ENCODE peak calls at places on chromosomes 5 and 9, in seven cellular contexts. One of them, this sample, is unnamed.

GRCh38 chr5:88745093-88745696 is 137.8 kb downstream of the MEF2C start:
- DNase-seq in kidney: no peak
- DNase-seq in A549: peak
- DNase-seq in WERI-Rb-1: no peak
- DNase-seq in left ventricle myocardium inferior: no peak
- DNase-seq in tibial artery: no peak
- DNase-seq in mammary epithelial cell: no peak
- DNase-seq in this sample: no peak

GRCh38 chr5:92378961-92379611 is 996.0 kb upstream of the ARRDC3 start:
- DNase-seq in left ventricle myocardium inferior: peak
- DNase-seq in A549: peak
- DNase-seq in kidney: peak
- DNase-seq in mammary epithelial cell: peak
- DNase-seq in WERI-Rb-1: peak
- DNase-seq in tibial artery: no peak
- DNase-seq in this sample: peak

GRCh38 chr5:57598756-57599155 is 116.1 kb upstream of the ACTBL2 start:
- DNase-seq in kidney: no peak
- DNase-seq in tibial artery: no peak
- DNase-seq in WERI-Rb-1: no peak
- DNase-seq in A549: peak
- DNase-seq in left ventricle myocardium inferior: no peak
- DNase-seq in mammary epithelial cell: peak
- DNase-seq in this sample: peak

GRCh38 chr5:77437194-77437593 is 54.9 kb downstream of the WDR41 start:
- DNase-seq in mammary epithelial cell: no peak
- DNase-seq in WERI-Rb-1: peak
- DNase-seq in left ventricle myocardium inferior: no peak
- DNase-seq in kidney: no peak
- DNase-seq in tibial artery: no peak
- DNase-seq in A549: peak
- DNase-seq in this sample: no peak

GRCh38 chr9:104841601-104842106 is 77.7 kb downstream of the NIPSNAP3B start:
- DNase-seq in kidney: no peak
- DNase-seq in tibial artery: no peak
- DNase-seq in A549: no peak
- DNase-seq in WERI-Rb-1: no peak
- DNase-seq in mammary epithelial cell: no peak
- DNase-seq in left ventricle myocardium inferior: no peak
- DNase-seq in this sample: no peak

GRCh38 chr9:96519726-96520125 is 69.8 kb downstream of the HABP4 start:
- DNase-seq in left ventricle myocardium inferior: no peak
- DNase-seq in WERI-Rb-1: no peak
- DNase-seq in kidney: no peak
- DNase-seq in tibial artery: no peak
- DNase-seq in mammary epithelial cell: no peak
- DNase-seq in A549: no peak
- DNase-seq in this sample: no peak

GRCh38 chr9:128902351-128903078 is 18.3 kb upstream of the PHYHD1 start:
- DNase-seq in mammary epithelial cell: peak
- DNase-seq in left ventricle myocardium inferior: peak
- DNase-seq in tibial artery: peak
- DNase-seq in kidney: peak
- DNase-seq in A549: no peak
- DNase-seq in WERI-Rb-1: no peak
- DNase-seq in this sample: peak

GRCh38 chr5:76084496-76085285 is 1.5 kb downstream of the SV2C start:
- DNase-seq in left ventricle myocardium inferior: no peak
- DNase-seq in tibial artery: no peak
- DNase-seq in kidney: peak
- DNase-seq in mammary epithelial cell: no peak
- DNase-seq in WERI-Rb-1: peak
- DNase-seq in A549: no peak
- DNase-seq in this sample: no peak

GRCh38 chr9:129547869-129548570 is 72.9 kb downstream of the C9orf50 start:
- DNase-seq in tibial artery: no peak
- DNase-seq in left ventricle myocardium inferior: no peak
- DNase-seq in kidney: peak
- DNase-seq in WERI-Rb-1: no peak
- DNase-seq in A549: no peak
- DNase-seq in mammary epithelial cell: no peak
- DNase-seq in this sample: no peak

GRCh38 chr5:157562111-157562581 is 13.4 kb downstream of the ADAM19 start:
- DNase-seq in mammary epithelial cell: no peak
- DNase-seq in A549: no peak
- DNase-seq in left ventricle myocardium inferior: peak
- DNase-seq in WERI-Rb-1: no peak
- DNase-seq in tibial artery: peak
- DNase-seq in kidney: no peak
- DNase-seq in this sample: no peak

GRCh38 chr5:132591140-132591539 is 34.4 kb downstream of the RAD50 start:
- DNase-seq in left ventricle myocardium inferior: no peak
- DNase-seq in kidney: no peak
- DNase-seq in WERI-Rb-1: no peak
- DNase-seq in tibial artery: no peak
- DNase-seq in mammary epithelial cell: no peak
- DNase-seq in A549: peak
- DNase-seq in this sample: no peak

GRCh38 chr9:69078581-69078980 is 43.0 kb downstream of the FXN start:
- DNase-seq in A549: no peak
- DNase-seq in kidney: no peak
- DNase-seq in WERI-Rb-1: no peak
- DNase-seq in left ventricle myocardium inferior: peak
- DNase-seq in tibial artery: peak
- DNase-seq in mammary epithelial cell: no peak
- DNase-seq in this sample: no peak

GRCh38 chr5:104421431-104421830 is 858.8 kb upstream of the NUDT12 start:
- DNase-seq in left ventricle myocardium inferior: no peak
- DNase-seq in tibial artery: no peak
- DNase-seq in mammary epithelial cell: no peak
- DNase-seq in WERI-Rb-1: no peak
- DNase-seq in kidney: no peak
- DNase-seq in A549: no peak
- DNase-seq in this sample: no peak

GRCh38 chr9:123606141-123606540 is 250.1 kb downstream of the CRB2 start:
- DNase-seq in WERI-Rb-1: no peak
- DNase-seq in kidney: no peak
- DNase-seq in left ventricle myocardium inferior: no peak
- DNase-seq in tibial artery: no peak
- DNase-seq in A549: no peak
- DNase-seq in mammary epithelial cell: no peak
- DNase-seq in this sample: no peak

DNA sequence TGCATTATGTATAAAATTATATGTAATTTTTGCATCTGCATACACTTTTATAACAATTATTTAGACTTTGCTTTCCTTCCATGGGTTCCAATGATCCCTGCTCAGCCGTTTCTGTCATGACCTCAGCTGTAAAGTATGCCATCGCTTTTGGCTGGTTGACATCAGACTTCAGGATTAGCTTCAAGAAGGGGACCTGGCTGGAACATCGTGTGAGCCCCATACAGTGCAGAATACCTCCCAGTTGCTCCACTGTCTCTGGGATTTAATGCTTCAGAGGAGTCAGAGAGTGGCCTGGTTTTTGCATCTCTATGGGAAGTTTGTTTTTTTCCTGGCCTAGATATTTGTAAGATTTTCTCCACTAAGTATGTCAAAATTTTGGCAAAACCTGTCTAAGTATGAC is 217.0 kb downstream of the GABBR2 start:
- DNase-seq in WERI-Rb-1: no peak
- DNase-seq in kidney: no peak
- DNase-seq in tibial artery: no peak
- DNase-seq in left ventricle myocardium inferior: peak
- DNase-seq in A549: no peak
- DNase-seq in mammary epithelial cell: no peak
- DNase-seq in this sample: no peak
- H3K27ac ChIP-seq in WERI-Rb-1: no peak
- H3K27ac ChIP-seq in kidney: no peak
- H3K27ac ChIP-seq in tibial artery: no peak
- H3K27ac ChIP-seq in left ventricle myocardium inferior: peak
- H3K27ac ChIP-seq in A549: no peak
- H3K27ac ChIP-seq in mammary epithelial cell: no peak
- H3K27ac ChIP-seq in this sample: no peak

GRCh38 chr9:20271723-20272122 is 350.6 kb downstream of the MLLT3 start:
- DNase-seq in left ventricle myocardium inferior: no peak
- DNase-seq in kidney: no peak
- DNase-seq in tibial artery: no peak
- DNase-seq in A549: no peak
- DNase-seq in WERI-Rb-1: no peak
- DNase-seq in mammary epithelial cell: no peak
- DNase-seq in this sample: no peak
- TF ChIP-seq CTCF in left ventricle myocardium inferior: no peak
- TF ChIP-seq CTCF in kidney: no peak
- TF ChIP-seq CTCF in tibial artery: no peak
- TF ChIP-seq CTCF in A549: no peak
- TF ChIP-seq CTCF in WERI-Rb-1: no peak
- TF ChIP-seq CTCF in mammary epithelial cell: peak
- TF ChIP-seq CTCF in this sample: peak

DNA sequence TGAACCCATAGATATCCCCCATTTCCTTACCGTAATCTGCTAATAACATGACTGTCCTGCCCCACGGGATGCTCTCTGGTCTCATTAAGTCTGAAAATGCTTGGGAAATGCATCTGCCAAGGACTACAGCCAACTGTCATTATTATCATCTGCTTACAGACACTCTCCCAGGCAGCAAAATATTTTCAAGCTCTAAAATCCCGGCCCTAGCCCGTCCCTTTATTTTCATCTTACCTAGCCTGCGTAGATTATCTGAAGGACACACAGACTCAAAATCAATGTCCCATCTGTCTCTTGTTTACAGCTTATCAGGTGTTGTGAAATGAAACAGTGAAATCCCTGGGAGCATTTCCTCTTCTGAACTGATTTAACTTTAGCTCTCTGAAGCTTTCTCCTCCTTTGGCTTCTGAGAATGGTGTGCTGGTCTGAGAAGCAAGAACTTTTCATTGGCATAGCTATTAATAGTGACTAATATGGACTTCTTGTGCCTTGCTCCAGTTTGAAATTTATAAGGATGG is 126.9 kb upstream of the OSMR start:
- DNase-seq in A549: no peak
- DNase-seq in mammary epithelial cell: no peak
- DNase-seq in kidney: no peak
- DNase-seq in WERI-Rb-1: peak
- DNase-seq in tibial artery: no peak
- DNase-seq in left ventricle myocardium inferior: no peak
- DNase-seq in this sample: no peak
- H3K27ac ChIP-seq in A549: no peak
- H3K27ac ChIP-seq in mammary epithelial cell: no peak
- H3K27ac ChIP-seq in kidney: no peak
- H3K27ac ChIP-seq in WERI-Rb-1: peak
- H3K27ac ChIP-seq in tibial artery: peak
- H3K27ac ChIP-seq in left ventricle myocardium inferior: peak
- H3K27ac ChIP-seq in this sample: no peak

GRCh38 chr5:52964138-52964537 is 25.0 kb upstream of the ITGA2 start:
- DNase-seq in kidney: no peak
- DNase-seq in left ventricle myocardium inferior: no peak
- DNase-seq in mammary epithelial cell: peak
- DNase-seq in WERI-Rb-1: no peak
- DNase-seq in tibial artery: no peak
- DNase-seq in A549: peak
- DNase-seq in this sample: no peak
- TF ChIP-seq CTCF in kidney: no peak
- TF ChIP-seq CTCF in left ventricle myocardium inferior: no peak
- TF ChIP-seq CTCF in mammary epithelial cell: peak
- TF ChIP-seq CTCF in WERI-Rb-1: peak
- TF ChIP-seq CTCF in tibial artery: no peak
- TF ChIP-seq CTCF in A549: peak
- TF ChIP-seq CTCF in this sample: peak

DNA sequence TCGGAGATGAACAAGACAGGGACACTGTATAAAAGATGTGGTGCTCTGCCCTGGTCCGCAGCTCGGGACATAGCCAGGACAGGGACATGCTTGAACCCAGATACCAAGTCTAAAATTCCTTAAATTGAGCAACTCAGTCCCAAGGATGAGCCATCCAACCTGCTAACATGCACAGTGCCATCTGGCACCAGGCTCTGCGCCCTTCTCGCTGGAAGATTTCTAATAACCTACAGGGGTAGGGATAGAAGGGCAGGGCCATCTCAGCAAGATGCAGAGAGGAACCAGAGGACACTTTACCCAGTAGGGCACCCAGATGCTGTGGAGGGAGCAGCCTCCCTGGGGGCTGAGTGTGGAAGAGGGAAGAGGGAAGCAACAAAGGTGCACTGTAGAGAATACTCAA is 60.1 kb downstream of the SEMA4D start:
- DNase-seq in mammary epithelial cell: no peak
- DNase-seq in kidney: no peak
- DNase-seq in tibial artery: no peak
- DNase-seq in A549: no peak
- DNase-seq in WERI-Rb-1: no peak
- DNase-seq in left ventricle myocardium inferior: no peak
- DNase-seq in this sample: no peak
- H3K27ac ChIP-seq in mammary epithelial cell: no peak
- H3K27ac ChIP-seq in kidney: peak
- H3K27ac ChIP-seq in tibial artery: no peak
- H3K27ac ChIP-seq in A549: no peak
- H3K27ac ChIP-seq in WERI-Rb-1: no peak
- H3K27ac ChIP-seq in left ventricle myocardium inferior: no peak
- H3K27ac ChIP-seq in this sample: no peak

DNA sequence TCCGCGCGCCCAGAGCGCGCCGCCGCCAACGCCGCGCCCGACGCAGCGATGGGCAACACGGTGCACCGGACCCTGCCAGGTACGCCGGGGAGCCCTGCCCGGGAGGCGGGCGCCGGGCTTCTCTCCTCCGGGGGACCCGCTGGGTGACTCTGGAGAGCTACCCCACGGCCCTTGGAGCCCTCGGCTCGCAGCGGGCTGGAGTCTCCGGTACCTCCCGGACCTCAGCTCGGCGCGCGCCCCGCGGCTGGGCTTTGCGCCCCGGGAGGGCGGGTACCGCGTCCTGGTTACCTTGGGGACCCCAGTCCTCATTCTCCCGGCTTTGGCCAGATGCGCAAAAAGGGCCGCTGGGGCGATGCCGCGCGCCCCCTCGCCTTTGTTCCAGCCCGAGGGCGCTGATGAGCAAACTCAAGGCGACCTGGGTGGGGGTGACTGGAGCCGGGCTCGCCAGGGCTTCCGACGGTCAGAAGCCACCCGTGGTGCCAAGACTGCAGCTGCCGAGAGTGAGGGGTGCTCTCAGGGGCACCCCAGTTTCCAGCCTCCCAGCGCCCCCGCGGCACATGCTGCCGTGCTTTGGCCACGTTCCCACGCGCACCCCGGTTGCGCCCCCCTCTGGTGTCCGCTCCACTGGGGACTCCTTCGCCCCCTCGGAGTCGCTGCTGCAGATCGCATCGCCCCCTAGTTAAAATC is 439 bp downstream of the NEURL1B start:
- DNase-seq in WERI-Rb-1: peak
- DNase-seq in kidney: peak
- DNase-seq in A549: peak
- DNase-seq in tibial artery: no peak
- DNase-seq in mammary epithelial cell: no peak
- DNase-seq in left ventricle myocardium inferior: peak
- DNase-seq in this sample: no peak
- TF ChIP-seq CTCF in WERI-Rb-1: peak
- TF ChIP-seq CTCF in kidney: peak
- TF ChIP-seq CTCF in A549: peak
- TF ChIP-seq CTCF in tibial artery: no peak
- TF ChIP-seq CTCF in mammary epithelial cell: no peak
- TF ChIP-seq CTCF in left ventricle myocardium inferior: peak
- TF ChIP-seq CTCF in this sample: peak

This sample was measured in foreskin keratinocyte.